ENCODE peak calls at places on chromosomes 12 and 14, in seven cellular contexts. One of them, this sample, is unnamed. For H3K27me3, the result is how much of the 10 kb centered on the place peaks cover.

GRCh38 chr12:26878661-26879119 is 45.7 kb upstream of the ITPR2 start:
- DNase-seq in BJ: no peak
- DNase-seq in adipocyte: peak
- DNase-seq in brain microvascular endothelial cell: no peak
- DNase-seq in HCT116: no peak
- DNase-seq in GM06990: peak
- DNase-seq in dorsolateral prefrontal cortex: peak
- DNase-seq in this sample: no peak

GRCh38 chr12:55019784-55020183 is at the start of gene NEUROD4:
- DNase-seq in BJ: no peak
- DNase-seq in adipocyte: peak
- DNase-seq in brain microvascular endothelial cell: peak
- DNase-seq in HCT116: peak
- DNase-seq in GM06990: no peak
- DNase-seq in dorsolateral prefrontal cortex: peak
- DNase-seq in this sample: no peak

GRCh38 chr12:95607642-95608041 is 56.4 kb upstream of the USP44 start:
- DNase-seq in BJ: no peak
- DNase-seq in adipocyte: no peak
- DNase-seq in brain microvascular endothelial cell: no peak
- DNase-seq in HCT116: no peak
- DNase-seq in GM06990: no peak
- DNase-seq in dorsolateral prefrontal cortex: no peak
- DNase-seq in this sample: no peak

GRCh38 chr12:79174656-79175055 is 310.1 kb downstream of the SYT1 start:
- DNase-seq in BJ: peak
- DNase-seq in adipocyte: peak
- DNase-seq in brain microvascular endothelial cell: peak
- DNase-seq in HCT116: peak
- DNase-seq in GM06990: no peak
- DNase-seq in dorsolateral prefrontal cortex: no peak
- DNase-seq in this sample: no peak

GRCh38 chr12:118033331-118033730 is 16.8 kb downstream of the RFC5 start:
- DNase-seq in BJ: no peak
- DNase-seq in adipocyte: no peak
- DNase-seq in brain microvascular endothelial cell: no peak
- DNase-seq in HCT116: no peak
- DNase-seq in GM06990: no peak
- DNase-seq in dorsolateral prefrontal cortex: no peak
- DNase-seq in this sample: no peak

GRCh38 chr12:97801471-97802045 is 339.0 kb downstream of the RMST start:
- DNase-seq in BJ: no peak
- DNase-seq in adipocyte: no peak
- DNase-seq in brain microvascular endothelial cell: no peak
- DNase-seq in HCT116: no peak
- DNase-seq in GM06990: no peak
- DNase-seq in dorsolateral prefrontal cortex: no peak
- DNase-seq in this sample: no peak

GRCh38 chr14:69107407-69108003 is 45.4 kb downstream of the DCAF5 start:
- DNase-seq in BJ: no peak
- DNase-seq in adipocyte: peak
- DNase-seq in brain microvascular endothelial cell: peak
- DNase-seq in HCT116: peak
- DNase-seq in GM06990: no peak
- DNase-seq in dorsolateral prefrontal cortex: no peak
- DNase-seq in this sample: no peak

GRCh38 chr12:87266305-87266704 is 762.9 kb downstream of the C12orf50 start:
- DNase-seq in BJ: no peak
- DNase-seq in adipocyte: no peak
- DNase-seq in brain microvascular endothelial cell: no peak
- DNase-seq in HCT116: no peak
- DNase-seq in GM06990: no peak
- DNase-seq in dorsolateral prefrontal cortex: no peak
- DNase-seq in this sample: no peak

GRCh38 chr12:27711312-27711682 is 665 bp downstream of the MRPS35 start:
- DNase-seq in BJ: no peak
- DNase-seq in adipocyte: peak
- DNase-seq in brain microvascular endothelial cell: peak
- DNase-seq in HCT116: no peak
- DNase-seq in GM06990: no peak
- DNase-seq in dorsolateral prefrontal cortex: no peak
- DNase-seq in this sample: peak

GRCh38 chr14:91805659-91806058 is 61.7 kb downstream of the TC2N start:
- DNase-seq in BJ: no peak
- DNase-seq in adipocyte: no peak
- DNase-seq in brain microvascular endothelial cell: no peak
- DNase-seq in HCT116: no peak
- DNase-seq in GM06990: no peak
- DNase-seq in dorsolateral prefrontal cortex: no peak
- DNase-seq in this sample: no peak

GRCh38 chr12:64600164-64600561 is 10.1 kb upstream of the RASSF3 start:
- DNase-seq in BJ: no peak
- DNase-seq in adipocyte: no peak
- DNase-seq in brain microvascular endothelial cell: no peak
- DNase-seq in HCT116: no peak
- DNase-seq in GM06990: no peak
- DNase-seq in dorsolateral prefrontal cortex: no peak
- DNase-seq in this sample: no peak

GRCh38 chr12:51840966-51841365 is 7.6 kb downstream of the FIGNL2 start:
- DNase-seq in BJ: no peak
- DNase-seq in adipocyte: no peak
- DNase-seq in brain microvascular endothelial cell: no peak
- DNase-seq in HCT116: no peak
- DNase-seq in GM06990: no peak
- DNase-seq in dorsolateral prefrontal cortex: no peak
- DNase-seq in this sample: no peak
- H3K27me3 ChIP-seq in BJ: half or more
- H3K27me3 ChIP-seq in adipocyte: half or more
- H3K27me3 ChIP-seq in brain microvascular endothelial cell: under half
- H3K27me3 ChIP-seq in HCT116: under half
- H3K27me3 ChIP-seq in GM06990: under half
- H3K27me3 ChIP-seq in dorsolateral prefrontal cortex: under half
- H3K27me3 ChIP-seq in this sample: under half

GRCh38 chr14:90500665-90501370 is 104.0 kb downstream of the CALM1 start:
- DNase-seq in BJ: no peak
- DNase-seq in adipocyte: no peak
- DNase-seq in brain microvascular endothelial cell: no peak
- DNase-seq in HCT116: no peak
- DNase-seq in GM06990: no peak
- DNase-seq in dorsolateral prefrontal cortex: no peak
- DNase-seq in this sample: no peak

GRCh38 chr14:90503582-90503981 is 106.8 kb downstream of the CALM1 start:
- DNase-seq in BJ: no peak
- DNase-seq in adipocyte: no peak
- DNase-seq in brain microvascular endothelial cell: no peak
- DNase-seq in HCT116: no peak
- DNase-seq in GM06990: no peak
- DNase-seq in dorsolateral prefrontal cortex: no peak
- DNase-seq in this sample: no peak

GRCh38 chr14:90504643-90505042 is 107.8 kb downstream of the CALM1 start:
- DNase-seq in BJ: no peak
- DNase-seq in adipocyte: no peak
- DNase-seq in brain microvascular endothelial cell: no peak
- DNase-seq in HCT116: no peak
- DNase-seq in GM06990: no peak
- DNase-seq in dorsolateral prefrontal cortex: no peak
- DNase-seq in this sample: no peak

GRCh38 chr14:90499908-90500664 is 103.3 kb downstream of the CALM1 start:
- DNase-seq in BJ: no peak
- DNase-seq in adipocyte: no peak
- DNase-seq in brain microvascular endothelial cell: no peak
- DNase-seq in HCT116: no peak
- DNase-seq in GM06990: no peak
- DNase-seq in dorsolateral prefrontal cortex: no peak
- DNase-seq in this sample: no peak

GRCh38 chr14:90502760-90503159 is 105.9 kb downstream of the CALM1 start:
- DNase-seq in BJ: no peak
- DNase-seq in adipocyte: no peak
- DNase-seq in brain microvascular endothelial cell: no peak
- DNase-seq in HCT116: no peak
- DNase-seq in GM06990: no peak
- DNase-seq in dorsolateral prefrontal cortex: no peak
- DNase-seq in this sample: no peak
- H3K27me3 ChIP-seq in BJ: under half
- H3K27me3 ChIP-seq in adipocyte: under half
- H3K27me3 ChIP-seq in brain microvascular endothelial cell: under half
- H3K27me3 ChIP-seq in HCT116: under half
- H3K27me3 ChIP-seq in GM06990: under half
- H3K27me3 ChIP-seq in dorsolateral prefrontal cortex: under half
- H3K27me3 ChIP-seq in this sample: under half

GRCh38 chr12:53698948-53699672 is 23.2 kb upstream of the ATP5MC2 start:
- DNase-seq in BJ: no peak
- DNase-seq in adipocyte: no peak
- DNase-seq in brain microvascular endothelial cell: no peak
- DNase-seq in HCT116: no peak
- DNase-seq in GM06990: no peak
- DNase-seq in dorsolateral prefrontal cortex: no peak
- DNase-seq in this sample: no peak

GRCh38 chr12:53701518-53702264 is 25.6 kb downstream of the CALCOCO1 start:
- DNase-seq in BJ: no peak
- DNase-seq in adipocyte: peak
- DNase-seq in brain microvascular endothelial cell: peak
- DNase-seq in HCT116: peak
- DNase-seq in GM06990: peak
- DNase-seq in dorsolateral prefrontal cortex: peak
- DNase-seq in this sample: peak

GRCh38 chr12:53700567-53700966 is 24.7 kb upstream of the ATP5MC2 start:
- DNase-seq in BJ: no peak
- DNase-seq in adipocyte: no peak
- DNase-seq in brain microvascular endothelial cell: no peak
- DNase-seq in HCT116: no peak
- DNase-seq in GM06990: no peak
- DNase-seq in dorsolateral prefrontal cortex: peak
- DNase-seq in this sample: no peak

GRCh38 chr12:53696655-53697321 is 20.9 kb upstream of the ATP5MC2 start:
- DNase-seq in BJ: no peak
- DNase-seq in adipocyte: no peak
- DNase-seq in brain microvascular endothelial cell: no peak
- DNase-seq in HCT116: no peak
- DNase-seq in GM06990: no peak
- DNase-seq in dorsolateral prefrontal cortex: no peak
- DNase-seq in this sample: no peak

GRCh38 chr12:53699673-53700015 is 23.8 kb upstream of the ATP5MC2 start:
- DNase-seq in BJ: no peak
- DNase-seq in adipocyte: no peak
- DNase-seq in brain microvascular endothelial cell: no peak
- DNase-seq in HCT116: no peak
- DNase-seq in GM06990: no peak
- DNase-seq in dorsolateral prefrontal cortex: no peak
- DNase-seq in this sample: no peak
- H3K27me3 ChIP-seq in BJ: under half
- H3K27me3 ChIP-seq in adipocyte: under half
- H3K27me3 ChIP-seq in brain microvascular endothelial cell: half or more
- H3K27me3 ChIP-seq in HCT116: under half
- H3K27me3 ChIP-seq in GM06990: under half
- H3K27me3 ChIP-seq in dorsolateral prefrontal cortex: under half
- H3K27me3 ChIP-seq in this sample: under half

DNA sequence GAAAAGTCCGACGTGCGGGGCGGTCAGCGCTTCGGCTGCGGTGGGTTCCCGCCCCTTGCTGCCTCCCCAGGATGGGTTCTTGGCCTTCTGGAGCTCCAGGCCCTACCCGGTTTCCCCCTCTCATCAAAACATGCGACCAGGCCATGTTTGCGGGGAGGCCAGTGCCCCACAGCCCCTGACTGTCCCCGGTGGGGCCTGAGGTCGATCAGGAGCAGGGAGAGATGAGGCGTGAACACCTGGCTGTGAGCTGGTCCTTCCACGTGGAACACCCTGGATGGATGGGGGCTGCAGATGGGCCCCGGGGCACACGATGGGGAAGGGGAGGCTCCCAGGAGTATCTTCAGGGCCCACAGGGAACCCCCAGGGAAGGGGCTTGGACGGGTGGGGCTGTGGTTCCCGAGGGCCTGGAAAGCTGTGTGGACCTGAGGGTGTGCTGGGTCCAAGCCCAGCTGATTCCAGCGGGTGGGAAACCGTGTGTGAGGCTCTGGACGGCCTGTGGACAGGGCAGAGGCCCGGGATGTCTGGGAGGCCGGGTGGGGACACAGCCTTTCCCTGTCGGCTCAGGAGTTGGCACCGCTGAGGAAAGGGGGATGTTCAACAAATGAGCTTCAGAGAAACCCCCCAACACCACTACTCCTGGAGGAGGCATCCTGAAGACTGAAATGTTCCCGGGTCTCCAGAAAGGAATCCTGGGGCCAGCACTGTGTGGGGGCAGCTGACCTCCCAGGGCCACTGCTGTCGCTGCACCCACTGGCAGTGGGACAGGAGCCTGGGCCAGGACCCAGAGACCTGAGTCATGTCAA is 187.0 kb upstream of the C14orf180 start:
- DNase-seq in BJ: no peak
- DNase-seq in adipocyte: no peak
- DNase-seq in brain microvascular endothelial cell: no peak
- DNase-seq in HCT116: no peak
- DNase-seq in GM06990: no peak
- DNase-seq in dorsolateral prefrontal cortex: no peak
- DNase-seq in this sample: no peak
- H3K27me3 ChIP-seq in BJ: under half
- H3K27me3 ChIP-seq in adipocyte: under half
- H3K27me3 ChIP-seq in brain microvascular endothelial cell: under half
- H3K27me3 ChIP-seq in HCT116: under half
- H3K27me3 ChIP-seq in GM06990: under half
- H3K27me3 ChIP-seq in dorsolateral prefrontal cortex: under half
- H3K27me3 ChIP-seq in this sample: under half